ENCODE peak calls at places on chromosomes 13 and 19, in four cellular contexts. M is AG09309, D is colonic mucosa, U is AG04450. H is an unnamed sample.

GRCh38 chr13:34156841-34157365 is 339.0 kb downstream of the RFC3 start:
- DNase-seq in D (peak), M (peak), U (peak), H (peak)

GRCh38 chr19:47863514-47863936 is 4.5 kb downstream of the TPRX2 start:
- DNase-seq in D (peak), M (no peak), U (peak), H (peak)

GRCh38 chr19:15871570-15871969 is 26.3 kb downstream of the CYP4F2 start:
- DNase-seq in D (no peak), U (no peak), M (no peak), H (no peak)

GRCh38 chr19:14395710-14396338 is 14.6 kb downstream of the ADGRE5 start:
- DNase-seq in M (no peak), D (no peak), U (no peak), H (no peak)

GRCh38 chr19:46368116-46368515 is 21.2 kb downstream of the PPP5C start:
- DNase-seq in M (no peak), D (no peak), U (no peak), H (no peak)

GRCh38 chr13:100235311-100235901 is 146.5 kb downstream of the PCCA start:
- DNase-seq in U (no peak), M (peak), D (peak), H (peak)

GRCh38 chr13:112779856-112780604 is 90.2 kb downstream of the ATP11A start:
- DNase-seq in M (no peak), U (no peak), D (no peak), H (no peak)

GRCh38 chr13:102295316-102296048 is 106.4 kb downstream of the FGF14 start:
- DNase-seq in U (peak), M (no peak), D (no peak), H (peak)

GRCh38 chr13:46936525-46936924 is 39.7 kb upstream of the HTR2A start:
- DNase-seq in D (no peak), M (no peak), U (no peak), H (no peak)

GRCh38 chr19:18399008-18399407 is 1.6 kb upstream of the LRRC25 start:
- DNase-seq in M (no peak), D (peak), U (no peak), H (no peak)

GRCh38 chr13:53018690-53019647 is 9.6 kb upstream of the OLFM4 start:
- DNase-seq in M (no peak), U (no peak), D (no peak), H (no peak)

GRCh38 chr19:15248648-15249559 is 16.7 kb upstream of the EPHX3 start:
- DNase-seq in M (peak), U (peak), D (peak), H (peak)

GRCh38 chr19:39557791-39558622 is 18.0 kb upstream of the EID2 start:
- DNase-seq in M (no peak), U (no peak), D (no peak), H (no peak)

GRCh38 chr13:65808061-65808460 is 1422.1 kb downstream of the PCDH9 start:
- DNase-seq in M (peak), U (no peak), D (no peak), H (no peak)

GRCh38 chr19:5585461-5586299 is 17.9 kb upstream of the TINCR start:
- DNase-seq in D (no peak), U (no peak), M (no peak), H (no peak)

GRCh38 chr19:10848208-10848843 is at the start of gene C19orf38:
- DNase-seq in U (no peak), D (no peak), M (no peak), H (no peak)

GRCh38 chr19:13022859-13023636 is 27.8 kb downstream of the NFIX start:
- DNase-seq in M (peak), U (peak), D (peak), H (peak)

GRCh38 chr13:103866041-103866440 is 799.8 kb upstream of the SLC10A2 start:
- DNase-seq in U (no peak), D (no peak), M (no peak), H (no peak)

GRCh38 chr13:60152904-60153303 is 10.8 kb downstream of the DIAPH3 start:
- DNase-seq in U (no peak), M (no peak), D (no peak), H (no peak)

GRCh38 chr13:114143806-114144605 is 11.6 kb upstream of the RASA3 start:
- DNase-seq in M (no peak), U (no peak), D (no peak), H (no peak)

GRCh38 chr13:24360106-24360505 is 50.7 kb downstream of the C1QTNF9 start:
- DNase-seq in U (no peak), M (no peak), D (no peak), H (no peak)

GRCh38 chr19:34347561-34348165 is 17.3 kb upstream of the GPI start:
- DNase-seq in U (no peak), D (no peak), M (no peak), H (no peak)

GRCh38 chr19:46603752-46604241 is 2.7 kb downstream of the CALM3 start:
- DNase-seq in U (no peak), D (no peak), M (no peak), H (no peak)

GRCh38 chr19:35106898-35107540 is 8.6 kb upstream of the FXYD3 start:
- DNase-seq in M (no peak), U (no peak), D (no peak), H (no peak)

DNA sequence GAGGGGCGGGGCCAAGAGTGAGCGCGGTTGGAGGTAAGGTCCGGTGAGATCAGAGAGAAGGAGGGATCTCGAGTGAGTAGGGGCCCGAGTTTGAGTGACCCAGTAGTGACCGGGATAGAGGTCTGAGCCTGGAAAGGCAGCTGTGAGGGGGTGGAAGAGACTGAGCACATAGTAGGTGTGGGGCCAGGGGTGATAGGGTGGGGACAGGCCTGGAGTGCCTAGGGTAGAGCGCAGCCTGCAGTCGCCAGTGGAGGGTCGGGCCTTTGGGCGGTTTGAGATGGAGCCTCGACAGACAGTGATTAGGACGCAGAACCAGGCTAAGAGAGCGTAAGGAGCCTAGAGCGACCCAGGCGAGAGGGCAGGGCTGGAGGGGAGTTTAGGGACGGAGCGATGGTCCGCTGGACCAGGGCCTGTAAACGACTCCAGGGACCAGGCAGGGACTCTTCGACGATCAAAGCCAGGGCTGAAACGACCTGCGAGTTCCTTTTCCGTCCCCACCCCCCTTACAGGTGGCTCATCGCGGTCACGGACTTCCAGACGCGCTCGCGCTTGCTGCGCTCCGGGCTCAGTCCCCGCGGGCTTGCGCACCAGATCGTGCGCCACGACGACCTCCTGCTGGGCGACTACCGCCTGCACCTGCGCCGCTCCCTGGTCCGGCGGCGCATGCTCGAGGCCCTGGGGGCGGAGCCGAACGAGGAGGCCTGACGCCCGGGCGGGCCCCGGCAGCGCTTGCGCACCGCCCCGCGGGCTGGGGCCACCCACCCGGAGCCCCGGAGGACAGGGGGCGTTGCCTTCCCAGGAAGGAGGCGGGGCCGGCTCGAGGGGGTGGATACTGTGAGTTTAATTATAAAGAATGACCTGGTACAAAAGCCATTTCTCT is 9.4 kb downstream of the C19orf81 start:
- DNase-seq in M (no peak), U (no peak), D (peak), H (no peak)
- TF ChIP-seq CTCF in M (no peak), U (no peak), D (no peak), H (no peak)

GRCh38 chr19:30783212-30783611 is 411.0 kb downstream of the ZNF536 start:
- DNase-seq in M (no peak), D (no peak), U (no peak), H (no peak)

GRCh38 chr19:30784850-30785459 is 412.8 kb downstream of the ZNF536 start:
- DNase-seq in U (no peak), D (peak), M (no peak), H (no peak)

GRCh38 chr19:30788105-30788765 is 416.1 kb downstream of the ZNF536 start:
- DNase-seq in D (no peak), U (no peak), M (no peak), H (no peak)

GRCh38 chr19:30783936-30784335 is 411.8 kb downstream of the ZNF536 start:
- DNase-seq in D (no peak), U (no peak), M (no peak), H (no peak)

DNA sequence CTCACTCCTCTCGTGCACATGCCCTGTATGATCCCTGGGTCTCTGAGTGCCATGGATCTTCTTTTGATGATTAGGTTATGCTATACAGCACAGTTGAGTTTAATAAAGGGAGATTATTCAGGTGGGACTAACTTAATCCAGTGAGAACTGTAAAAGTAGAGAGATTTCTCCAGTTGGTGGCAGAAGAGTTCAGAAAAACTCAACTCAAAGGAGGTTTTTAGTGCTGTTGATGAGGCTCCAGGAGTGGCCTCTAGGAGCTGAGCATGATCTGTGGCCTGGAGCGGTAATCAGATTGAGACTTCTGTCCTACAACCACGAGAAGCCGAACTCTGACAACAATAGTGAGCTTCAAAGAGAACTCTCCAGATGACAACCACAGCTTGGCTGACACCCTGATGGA is 413.5 kb downstream of the ZNF536 start:
- DNase-seq in M (no peak), U (no peak), D (no peak), H (no peak)
- TF ChIP-seq CTCF in M (no peak), U (no peak), D (no peak), H (no peak)

GRCh38 chr13:51731759-51732158 is 72.2 kb downstream of the DHRS12 start:
- DNase-seq in M (peak), D (no peak), U (no peak), H (no peak)
- TF ChIP-seq CTCF in M (peak), D (no peak), U (peak), H (peak)

GRCh38 chr19:49761625-49762311 is 1.3 kb downstream of the TSKS start:
- DNase-seq in M (no peak), U (no peak), D (no peak), H (peak)
- TF ChIP-seq CTCF in M (peak), U (peak), D (no peak), H (peak)

GRCh38 chr13:94371855-94372254 is 107.6 kb downstream of the DCT start:
- DNase-seq in M (no peak), U (no peak), D (no peak), H (no peak)
- TF ChIP-seq CTCF in M (no peak), U (no peak), D (no peak), H (no peak)

GRCh38 chr19:1057185-1057857 is 9.6 kb upstream of the ARHGAP45 start:
- DNase-seq in D (no peak), U (no peak), M (no peak), H (no peak)
- TF ChIP-seq CTCF in D (no peak), U (no peak), M (no peak), H (no peak)

GRCh38 chr19:30358821-30359580 is 13.2 kb upstream of the ZNF536 start:
- DNase-seq in U (no peak), D (no peak), M (no peak), H (no peak)
- TF ChIP-seq CTCF in U (no peak), D (no peak), M (no peak), H (no peak)

GRCh38 chr13:49214917-49215376 is 5.2 kb upstream of the MLNR start:
- DNase-seq in M (no peak), U (no peak), D (peak), H (no peak)
- TF ChIP-seq CTCF in M (peak), U (no peak), D (no peak), H (no peak)

DNA sequence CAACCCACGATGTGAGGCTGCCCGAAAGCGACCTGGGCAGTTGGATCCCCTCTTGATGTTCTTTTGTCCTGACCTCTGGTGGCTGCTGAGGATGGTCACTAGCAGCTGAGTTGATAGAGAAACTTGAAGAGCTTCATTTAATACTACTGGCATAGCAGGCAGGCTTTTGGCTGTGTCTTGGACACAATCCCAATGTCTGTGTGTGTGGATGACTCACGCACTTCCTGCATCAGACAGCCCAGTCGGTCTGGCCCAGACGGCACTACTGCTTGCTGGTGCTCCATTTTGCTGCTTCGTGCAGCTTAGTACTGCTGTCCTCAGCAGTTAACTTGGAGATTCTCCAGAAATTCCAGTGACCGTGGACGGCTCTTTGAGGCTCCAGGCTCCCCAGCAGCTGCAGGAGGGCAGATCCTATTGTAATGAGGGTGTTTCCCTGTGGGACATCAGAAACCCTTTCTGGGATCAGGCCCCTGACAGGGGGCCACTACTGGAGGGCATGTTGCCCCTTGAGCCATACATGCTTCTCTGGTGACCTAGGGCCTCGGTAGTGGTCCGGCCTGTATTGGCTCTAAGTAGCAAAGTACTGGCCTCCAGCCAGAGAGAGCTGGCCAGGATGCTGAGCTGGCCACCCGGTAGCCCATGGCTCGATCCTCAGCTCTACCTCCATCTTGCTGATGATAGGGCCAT is 4.5 kb downstream of the FPR3 start:
- DNase-seq in D (peak), M (peak), U (peak), H (peak)
- TF ChIP-seq CTCF in D (no peak), M (peak), U (no peak), H (peak)